ENCODE peak calls at places on chromosomes 11 and 22, in six cellular contexts. P is IMR-90, M is H1, U is mesendoderm, T is H9, R is mesenchymal stem cell. I is an unnamed sample. For H3K4me1, the result is how much of the 10 kb centered on the place peaks cover.

GRCh38 chr11:79439893-79440450 is 858 bp downstream of the TENM4 start:
- DNase-seq in P (no peak), M (no peak), U (peak), T (peak), R (no peak), I (no peak)

GRCh38 chr11:112160452-112160851 is 3.4 kb downstream of the IL18 start:
- DNase-seq in P (no peak), M (no peak), U (no peak), T (no peak), R (no peak), I (no peak)

GRCh38 chr11:69208190-69209037 is 52.7 kb downstream of the SMIM38 start:
- DNase-seq in P (no peak), M (no peak), U (no peak), T (no peak), R (no peak), I (no peak)

GRCh38 chr11:47078751-47079524 is 97.7 kb downstream of the ARFGAP2 start:
- DNase-seq in P (peak), M (no peak), U (no peak), T (no peak), R (no peak), I (no peak)

GRCh38 chr22:44365832-44366231 is 53.1 kb upstream of the SHISAL1 start:
- DNase-seq in P (no peak), M (no peak), U (no peak), T (no peak), R (no peak), I (no peak)

GRCh38 chr11:27347949-27348879 is 14.8 kb downstream of the CCDC34 start:
- DNase-seq in P (no peak), M (no peak), U (no peak), T (peak), R (peak), I (no peak)

GRCh38 chr11:16226245-16226644 is 130.1 kb downstream of the SOX6 start:
- DNase-seq in P (peak), M (no peak), U (no peak), T (no peak), R (peak), I (no peak)

GRCh38 chr22:28506207-28506606 is 173.4 kb downstream of the TTC28 start:
- DNase-seq in P (no peak), M (no peak), U (no peak), T (no peak), R (no peak), I (no peak)

GRCh38 chr11:72013765-72014711 is 15.3 kb downstream of the IL18BP start:
- DNase-seq in P (no peak), M (no peak), U (no peak), T (no peak), R (no peak), I (peak)

GRCh38 chr11:16217631-16218030 is 138.7 kb downstream of the SOX6 start:
- DNase-seq in P (peak), M (no peak), U (no peak), T (no peak), R (no peak), I (no peak)

GRCh38 chr11:103091441-103091809 is 535 bp downstream of the DCUN1D5 start:
- DNase-seq in P (peak), M (no peak), U (peak), T (peak), R (peak), I (peak)

GRCh38 chr11:75155570-75156422 is 4.9 kb downstream of the SLCO2B1 start:
- DNase-seq in P (no peak), M (no peak), U (no peak), T (no peak), R (peak), I (peak)

GRCh38 chr11:133937468-133937867 is 19.3 kb downstream of the IGSF9B start:
- DNase-seq in P (no peak), M (no peak), U (no peak), T (no peak), R (no peak), I (no peak)

GRCh38 chr11:84291996-84292395 is 1005.8 kb upstream of the CCDC90B start:
- DNase-seq in P (peak), M (no peak), U (peak), T (no peak), R (no peak), I (no peak)

GRCh38 chr11:45982656-45983470 is 60.4 kb downstream of the LARGE2 start:
- DNase-seq in P (peak), M (peak), U (peak), T (peak), R (peak), I (peak)

GRCh38 chr11:68780829-68781228 is 29.5 kb upstream of the TESMIN start:
- DNase-seq in P (no peak), M (peak), U (peak), T (peak), R (no peak), I (no peak)

GRCh38 chr11:102530558-102530957 is at the start of gene MMP7:
- DNase-seq in P (peak), M (no peak), U (peak), T (no peak), R (peak), I (no peak)

GRCh38 chr11:45590743-45591142 is 74.7 kb downstream of the CHST1 start:
- DNase-seq in P (no peak), M (no peak), U (no peak), T (no peak), R (no peak), I (no peak)

GRCh38 chr11:10808553-10809372 is at the start of gene EIF4G2:
- DNase-seq in P (peak), M (peak), U (peak), T (peak), R (peak), I (peak)
- H2AK5ac ChIP-seq in P (peak), M (peak), U (peak), T (no peak), R (peak), I (peak)

DNA sequence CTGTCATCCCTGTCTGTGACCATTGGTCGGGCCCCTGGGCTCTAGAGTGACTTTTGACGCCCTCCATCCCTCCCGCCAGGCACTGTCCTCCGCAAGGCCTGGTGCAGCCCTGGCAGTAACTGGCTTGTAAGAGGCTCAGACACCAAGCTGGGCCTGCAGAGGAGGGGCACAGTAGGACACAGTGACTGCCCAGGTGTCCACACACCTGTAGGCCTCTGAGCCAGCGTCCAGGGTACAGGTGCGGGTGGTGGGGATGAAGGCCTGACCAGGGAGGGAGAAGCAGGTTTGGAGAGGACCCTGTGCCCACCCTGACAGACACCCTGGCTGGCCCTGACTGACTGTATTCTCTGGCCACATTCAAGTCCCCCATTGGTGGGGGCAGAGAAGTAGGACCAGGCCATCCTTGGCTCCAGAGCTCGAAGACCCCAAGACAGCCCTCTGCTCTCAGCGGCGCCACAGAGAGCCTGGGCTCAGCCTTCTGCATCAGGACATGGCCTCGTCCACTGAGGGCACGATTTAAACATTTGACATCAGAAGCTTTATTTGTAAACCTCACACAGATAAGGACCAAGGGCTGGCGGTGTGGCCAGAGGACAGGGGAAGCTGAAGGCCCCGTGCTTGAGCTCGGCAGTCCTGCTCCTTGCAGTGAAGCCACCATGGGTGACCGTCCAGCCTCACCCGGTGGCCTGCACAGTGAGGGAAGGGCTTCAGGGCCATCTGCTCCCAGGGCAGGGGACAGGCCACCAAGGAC is 31.4 kb downstream of the PPIL2 start:
- DNase-seq in P (no peak), M (no peak), U (no peak), T (no peak), R (no peak), I (no peak)
- H4K8ac ChIP-seq in P (no peak), M (no peak), U (no peak), T (no peak), R (no peak), I (no peak)

GRCh38 chr11:57901278-57901677 is 122.4 kb upstream of the OR9Q1 start:
- DNase-seq in P (no peak), M (no peak), U (peak), T (no peak), R (no peak), I (no peak)
- H3K4me1 ChIP-seq in P (under half), M (under half), U (under half), T (under half), R (under half), I (under half)

GRCh38 chr22:36027960-36028645 is 521 bp downstream of the RBFOX2 start:
- DNase-seq in P (no peak), M (no peak), U (peak), T (no peak), R (no peak), I (no peak)

GRCh38 chr22:36029406-36029755 is 757 bp upstream of the RBFOX2 start:
- DNase-seq in P (peak), M (no peak), U (no peak), T (no peak), R (no peak), I (peak)

GRCh38 chr22:36028646-36029405 is at the start of gene RBFOX2:
- DNase-seq in P (peak), M (peak), U (peak), T (peak), R (peak), I (peak)

GRCh38 chr22:36026741-36027140 is 1.9 kb downstream of the RBFOX2 start:
- DNase-seq in P (peak), M (no peak), U (peak), T (no peak), R (peak), I (no peak)

DNA sequence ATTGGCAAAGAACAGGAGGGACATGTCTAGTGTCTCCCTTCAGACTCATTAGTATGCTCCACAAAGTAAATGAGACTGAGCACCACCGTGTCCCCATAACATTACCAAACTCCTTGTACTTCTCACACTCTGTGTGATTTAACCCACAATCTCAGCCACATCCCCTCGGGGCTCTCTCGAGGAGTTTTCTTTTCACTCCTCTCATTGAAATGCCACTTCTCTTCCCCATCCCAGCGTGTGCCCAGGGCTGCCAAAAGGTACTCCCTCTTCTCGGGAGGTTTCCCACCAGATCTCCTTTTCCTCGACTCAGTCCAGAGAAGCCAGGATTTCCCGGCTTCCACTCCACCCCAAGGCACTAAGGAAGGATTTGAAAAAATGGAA is 1.1 kb downstream of the RBFOX2 start:
- DNase-seq in P (no peak), M (no peak), U (no peak), T (no peak), R (peak), I (no peak)
- H2AK5ac ChIP-seq in P (peak), M (no peak), U (no peak), T (no peak), R (no peak), I (no peak)

I was measured in trophoblast cell.